ENCODE peak calls at places on chromosomes 7 and 10, in five cellular contexts. R is IMR-90, Q is H1, E is mesenchymal stem cell, V is neuronal stem cell. X is an unnamed sample. For H3K36me3, the result is how much of the 10 kb centered on the place peaks cover.

GRCh38 chr10:70348228-70348850 is 34.1 kb downstream of the LRRC20 start:
- DNase-seq in R (no peak), Q (peak), E (no peak), V (no peak), X (peak)

GRCh38 chr7:129315916-129316315 is 91.1 kb downstream of the AHCYL2 start:
- DNase-seq in R (no peak), Q (no peak), E (no peak), V (no peak), X (no peak)

GRCh38 chr7:142855401-142855743 is 496 bp downstream of the EPHB6 start:
- DNase-seq in R (no peak), Q (no peak), E (peak), V (no peak), X (peak)

GRCh38 chr10:36172054-36172531 is 530.0 kb upstream of the FZD8 start:
- DNase-seq in R (peak), Q (no peak), E (peak), V (no peak), X (no peak)

GRCh38 chr10:31242902-31243301 is 76.1 kb upstream of the ZEB1 start:
- DNase-seq in R (peak), Q (no peak), E (peak), V (no peak), X (peak)

GRCh38 chr10:115056186-115056585 is 37.0 kb upstream of the ATRNL1 start:
- DNase-seq in R (no peak), Q (no peak), E (no peak), V (no peak), X (peak)

GRCh38 chr10:35421553-35422178 is 85.4 kb downstream of the CCNY start:
- DNase-seq in R (peak), Q (no peak), E (peak), V (no peak), X (peak)

GRCh38 chr10:31620236-31621151 is 301.5 kb downstream of the ZEB1 start:
- DNase-seq in R (peak), Q (peak), E (peak), V (no peak), X (peak)

GRCh38 chr7:159227433-159227832 is 82.8 kb upstream of the VIPR2 start:
- DNase-seq in R (no peak), Q (no peak), E (no peak), V (no peak), X (no peak)

GRCh38 chr10:57952741-57953140 is 315.0 kb downstream of the IPMK start:
- DNase-seq in R (peak), Q (no peak), E (peak), V (no peak), X (no peak)

DNA sequence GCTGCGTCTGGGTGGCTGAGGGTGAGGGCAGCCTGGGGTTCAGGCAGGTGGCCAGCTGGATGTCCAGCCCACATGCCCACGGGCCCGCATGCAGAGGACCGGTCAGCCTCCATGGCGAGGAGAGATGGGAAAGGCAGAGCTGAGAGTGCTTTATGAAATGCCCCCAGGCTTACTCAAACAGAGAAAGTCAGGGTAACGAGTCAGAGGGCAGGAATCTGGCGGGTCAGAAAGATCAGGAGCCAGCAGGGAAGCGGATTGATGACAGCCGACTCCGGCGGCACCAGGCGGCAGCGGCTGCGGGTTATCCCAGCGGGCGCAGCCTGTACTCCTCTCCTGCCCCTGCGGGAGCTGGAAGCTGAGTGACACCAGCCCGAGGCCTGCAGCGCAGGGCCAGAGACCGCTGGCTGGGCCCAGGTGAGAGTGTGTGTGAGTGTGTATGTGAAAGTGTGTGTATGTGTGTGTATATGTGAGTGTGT is 13.4 kb downstream of the SLC13A4 start:
- DNase-seq in R (peak), Q (no peak), E (peak), V (peak), X (peak)
- H3K18ac ChIP-seq in R (peak), Q (no peak), E (peak), V (peak), X (peak)

DNA sequence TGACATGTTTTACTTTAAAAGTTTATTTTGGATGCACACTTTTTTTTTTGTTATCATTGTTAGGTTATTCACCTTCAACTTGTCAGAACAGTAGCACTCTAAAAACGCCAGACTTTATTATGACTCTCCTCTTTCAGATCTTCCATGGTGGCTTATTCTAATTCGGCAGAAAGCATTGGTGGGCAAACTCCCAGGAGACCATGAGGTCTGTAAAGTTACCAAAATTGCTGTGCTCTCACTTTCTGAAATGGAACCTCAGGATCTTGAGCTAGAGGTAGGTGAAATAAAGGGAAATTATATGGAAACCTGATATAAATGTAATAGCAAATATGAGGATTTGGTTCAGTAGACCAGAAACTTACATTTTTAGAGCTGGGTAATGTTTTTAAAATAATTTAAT is 55.6 kb downstream of the INPP5F start:
- DNase-seq in R (no peak), Q (no peak), E (no peak), V (no peak), X (no peak)
- H3K36me3 ChIP-seq in R (under half), Q (under half), E (under half), V (under half), X (under half)

GRCh38 chr7:1329261-1329660 is 96.6 kb downstream of the UNCX start:
- DNase-seq in R (no peak), Q (peak), E (no peak), V (no peak), X (no peak)
- H2BK15ac ChIP-seq in R (no peak), Q (no peak), E (no peak), V (peak), X (no peak)

DNA sequence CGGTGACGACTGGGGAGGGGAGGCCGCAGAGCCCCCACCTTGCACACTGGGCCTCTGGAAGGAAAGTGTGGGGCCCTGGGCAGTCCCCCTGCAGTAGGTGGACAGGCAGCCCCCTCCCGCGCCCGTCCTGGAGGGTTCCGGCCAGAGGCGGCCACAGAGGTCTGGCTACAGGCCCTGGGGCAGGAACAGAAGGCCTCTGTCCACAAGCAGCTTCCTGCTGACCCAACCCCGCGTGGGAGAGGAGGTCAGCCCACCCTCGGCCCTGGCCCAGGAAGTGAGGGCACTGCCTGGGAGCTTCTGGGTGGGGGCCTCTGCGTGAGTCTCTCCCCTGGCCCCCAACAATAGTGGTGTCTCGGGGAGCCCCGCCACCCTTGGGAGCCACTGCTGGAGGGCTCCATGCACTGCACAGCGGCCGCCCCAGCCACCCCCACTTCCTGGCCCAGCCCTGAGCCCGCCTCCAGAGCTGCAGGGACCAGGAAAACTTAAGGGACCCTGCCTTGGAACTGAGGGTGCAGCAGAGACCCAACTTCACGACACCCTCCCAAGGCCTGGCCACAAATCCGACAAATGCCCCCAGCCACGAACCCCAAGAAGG is 4.7 kb downstream of the MICALL2 start:
- DNase-seq in R (no peak), Q (no peak), E (peak), V (no peak), X (no peak)
- H3K18ac ChIP-seq in R (no peak), Q (no peak), E (peak), V (peak), X (no peak)

GRCh38 chr7:23462846-23463245 is 7.4 kb downstream of the IGF2BP3 start:
- DNase-seq in R (peak), Q (peak), E (peak), V (no peak), X (no peak)
- H3K36me3 ChIP-seq in R (under half), Q (under half), E (under half), V (half or more), X (under half)

GRCh38 chr7:107233981-107234380 is 65.2 kb downstream of the HBP1 start:
- DNase-seq in R (no peak), Q (no peak), E (no peak), V (no peak), X (no peak)

GRCh38 chr7:107230334-107230733 is 61.5 kb downstream of the HBP1 start:
- DNase-seq in R (peak), Q (no peak), E (no peak), V (no peak), X (no peak)

GRCh38 chr7:107234436-107234835 is 65.6 kb downstream of the HBP1 start:
- DNase-seq in R (no peak), Q (no peak), E (no peak), V (no peak), X (peak)

GRCh38 chr7:107232568-107233090 is 63.8 kb downstream of the HBP1 start:
- DNase-seq in R (peak), Q (no peak), E (peak), V (no peak), X (no peak)

DNA sequence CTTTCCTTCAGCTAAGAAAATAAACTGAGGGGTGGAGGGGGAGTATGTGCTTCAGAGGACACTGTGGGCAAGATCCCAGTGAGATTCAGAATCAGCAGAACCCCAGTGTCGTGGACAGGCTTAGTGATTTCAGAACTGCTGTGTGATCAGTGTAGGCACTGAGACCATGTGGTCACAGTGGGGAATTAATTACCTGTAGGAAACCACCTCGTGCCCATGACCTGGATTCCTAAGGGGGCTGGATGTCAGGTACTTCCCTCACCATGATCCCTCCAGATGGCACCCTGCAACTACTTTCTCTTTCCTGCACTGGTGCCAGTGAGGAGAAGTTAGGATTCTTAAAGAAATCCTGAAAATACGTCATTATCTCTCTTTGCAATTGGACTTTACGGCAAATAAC is 64.4 kb downstream of the HBP1 start:
- DNase-seq in R (no peak), Q (no peak), E (no peak), V (no peak), X (peak)
- H2BK15ac ChIP-seq in R (no peak), Q (no peak), E (no peak), V (no peak), X (no peak)

DNA sequence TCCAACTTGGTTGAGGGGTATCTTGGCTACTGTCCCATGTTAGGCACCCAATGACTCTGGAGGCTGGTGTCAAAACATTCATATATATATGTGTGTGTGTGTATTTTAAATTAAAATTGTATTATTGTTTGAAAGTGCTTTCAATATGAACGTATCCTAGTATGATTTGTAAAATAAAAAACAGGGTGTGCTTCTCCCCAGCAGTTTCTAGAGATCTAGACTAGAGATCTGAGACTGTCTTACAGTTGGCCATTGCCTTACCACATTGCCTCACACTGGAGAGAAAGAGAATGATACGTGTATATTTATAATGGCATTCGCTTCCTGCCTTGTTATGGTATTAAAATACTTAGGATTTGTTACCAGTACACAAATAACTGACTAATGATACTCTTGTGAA is 1.2 kb downstream of the BAG3 start:
- DNase-seq in R (peak), Q (no peak), E (peak), V (no peak), X (no peak)
- H3K18ac ChIP-seq in R (peak), Q (no peak), E (peak), V (no peak), X (peak)

DNA sequence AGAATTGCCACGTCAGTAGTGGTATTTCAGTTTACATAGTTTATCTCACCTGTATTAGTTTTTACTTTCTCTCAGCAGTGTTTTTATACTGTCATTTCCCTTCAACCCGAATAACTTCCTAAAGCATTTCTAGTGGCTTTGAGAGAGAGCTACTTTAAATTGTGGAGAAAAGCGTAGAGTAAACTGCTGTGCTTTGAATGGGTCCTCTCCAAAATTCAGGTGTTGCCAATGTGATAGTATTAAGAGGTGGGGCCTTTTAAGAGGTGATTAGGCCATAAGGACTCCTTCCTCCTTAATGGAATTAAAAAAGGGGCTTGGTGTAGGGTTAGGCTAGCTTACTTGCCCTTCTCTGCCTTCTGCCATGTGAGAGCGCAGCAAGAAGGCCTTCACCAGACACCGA is 98.4 kb downstream of the LCOR start:
- DNase-seq in R (no peak), Q (no peak), E (no peak), V (no peak), X (no peak)
- H3K36me3 ChIP-seq in R (under half), Q (under half), E (under half), V (half or more), X (under half)

GRCh38 chr10:72215611-72216549 is at the start of the genes ANAPC16 and ASCC1:
- DNase-seq in R (peak), Q (peak), E (peak), V (peak), X (peak)
- H2BK15ac ChIP-seq in R (peak), Q (no peak), E (peak), V (no peak), X (no peak)

GRCh38 chr10:29714096-29714874 is 79.5 kb upstream of the SVIL start:
- DNase-seq in R (peak), Q (no peak), E (peak), V (no peak), X (no peak)

GRCh38 chr10:29719281-29719675 is 84.5 kb upstream of the SVIL start:
- DNase-seq in R (no peak), Q (no peak), E (no peak), V (no peak), X (no peak)

GRCh38 chr10:29712108-29712507 is 77.3 kb upstream of the SVIL start:
- DNase-seq in R (peak), Q (no peak), E (no peak), V (no peak), X (peak)

GRCh38 chr10:29713450-29713849 is 78.7 kb upstream of the SVIL start:
- DNase-seq in R (no peak), Q (no peak), E (no peak), V (no peak), X (no peak)

GRCh38 chr10:29715296-29715695 is 80.5 kb upstream of the SVIL start:
- DNase-seq in R (no peak), Q (no peak), E (no peak), V (no peak), X (no peak)
- H3K18ac ChIP-seq in R (no peak), Q (no peak), E (peak), V (no peak), X (no peak)

X was measured in mesendoderm.